ENCODE peak calls at places on chromosomes 7 and 10, in seven cellular contexts. One of them, this sample, is unnamed.

GRCh38 chr7:69864283-69864682 is 266.0 kb downstream of the AUTS2 start:
- DNase-seq in SK-MEL-5: no peak
- DNase-seq in Kasumi-1: no peak
- DNase-seq in iPS-NIHi11: no peak
- DNase-seq in NCI-H774: peak
- DNase-seq in NCI-H1105 treated with DMSO at 0.1 percent for 48 hours: peak
- DNase-seq in epithelial cell of esophagus: no peak
- DNase-seq in this sample: no peak

GRCh38 chr7:157046681-157047080 is 36.2 kb upstream of the MNX1 start:
- DNase-seq in SK-MEL-5: peak
- DNase-seq in Kasumi-1: no peak
- DNase-seq in iPS-NIHi11: no peak
- DNase-seq in NCI-H774: no peak
- DNase-seq in NCI-H1105 treated with DMSO at 0.1 percent for 48 hours: no peak
- DNase-seq in epithelial cell of esophagus: peak
- DNase-seq in this sample: no peak

GRCh38 chr10:60643874-60644273 is 134.4 kb upstream of the CDK1 start:
- DNase-seq in SK-MEL-5: no peak
- DNase-seq in Kasumi-1: no peak
- DNase-seq in iPS-NIHi11: no peak
- DNase-seq in NCI-H774: no peak
- DNase-seq in NCI-H1105 treated with DMSO at 0.1 percent for 48 hours: no peak
- DNase-seq in epithelial cell of esophagus: no peak
- DNase-seq in this sample: no peak

GRCh38 chr10:28679941-28680752 is 2.8 kb downstream of the BAMBI start:
- DNase-seq in SK-MEL-5: peak
- DNase-seq in Kasumi-1: peak
- DNase-seq in iPS-NIHi11: no peak
- DNase-seq in NCI-H774: no peak
- DNase-seq in NCI-H1105 treated with DMSO at 0.1 percent for 48 hours: no peak
- DNase-seq in epithelial cell of esophagus: no peak
- DNase-seq in this sample: no peak

GRCh38 chr7:150903627-150904026 is 51.3 kb downstream of the AOC1 start:
- DNase-seq in SK-MEL-5: no peak
- DNase-seq in Kasumi-1: no peak
- DNase-seq in iPS-NIHi11: no peak
- DNase-seq in NCI-H774: peak
- DNase-seq in NCI-H1105 treated with DMSO at 0.1 percent for 48 hours: peak
- DNase-seq in epithelial cell of esophagus: peak
- DNase-seq in this sample: peak

GRCh38 chr7:94602181-94602580 is 53.8 kb downstream of the SGCE start:
- DNase-seq in SK-MEL-5: no peak
- DNase-seq in Kasumi-1: no peak
- DNase-seq in iPS-NIHi11: no peak
- DNase-seq in NCI-H774: no peak
- DNase-seq in NCI-H1105 treated with DMSO at 0.1 percent for 48 hours: no peak
- DNase-seq in epithelial cell of esophagus: no peak
- DNase-seq in this sample: no peak

GRCh38 chr7:112421666-112422486 is 28.4 kb upstream of the IFRD1 start:
- DNase-seq in SK-MEL-5: no peak
- DNase-seq in Kasumi-1: peak
- DNase-seq in iPS-NIHi11: peak
- DNase-seq in NCI-H774: no peak
- DNase-seq in NCI-H1105 treated with DMSO at 0.1 percent for 48 hours: no peak
- DNase-seq in epithelial cell of esophagus: peak
- DNase-seq in this sample: peak

GRCh38 chr7:54897891-54898290 is 120.9 kb upstream of the EGFR start:
- DNase-seq in SK-MEL-5: no peak
- DNase-seq in Kasumi-1: no peak
- DNase-seq in iPS-NIHi11: no peak
- DNase-seq in NCI-H774: no peak
- DNase-seq in NCI-H1105 treated with DMSO at 0.1 percent for 48 hours: no peak
- DNase-seq in epithelial cell of esophagus: no peak
- DNase-seq in this sample: no peak

GRCh38 chr7:16402940-16403339 is 18.4 kb downstream of the CRPPA start:
- DNase-seq in SK-MEL-5: no peak
- DNase-seq in Kasumi-1: no peak
- DNase-seq in iPS-NIHi11: no peak
- DNase-seq in NCI-H774: no peak
- DNase-seq in NCI-H1105 treated with DMSO at 0.1 percent for 48 hours: no peak
- DNase-seq in epithelial cell of esophagus: no peak
- DNase-seq in this sample: no peak

GRCh38 chr7:106865130-106866115 is at the start of gene PIK3CG:
- DNase-seq in SK-MEL-5: no peak
- DNase-seq in Kasumi-1: peak
- DNase-seq in iPS-NIHi11: no peak
- DNase-seq in NCI-H774: no peak
- DNase-seq in NCI-H1105 treated with DMSO at 0.1 percent for 48 hours: no peak
- DNase-seq in epithelial cell of esophagus: no peak
- DNase-seq in this sample: no peak

GRCh38 chr10:89503151-89503550 is 32.2 kb downstream of the SLC16A12 start:
- DNase-seq in SK-MEL-5: no peak
- DNase-seq in Kasumi-1: no peak
- DNase-seq in iPS-NIHi11: no peak
- DNase-seq in NCI-H774: no peak
- DNase-seq in NCI-H1105 treated with DMSO at 0.1 percent for 48 hours: no peak
- DNase-seq in epithelial cell of esophagus: no peak
- DNase-seq in this sample: no peak

GRCh38 chr10:9579110-9579705 is 1438.5 kb upstream of the CELF2 start:
- DNase-seq in SK-MEL-5: no peak
- DNase-seq in Kasumi-1: no peak
- DNase-seq in iPS-NIHi11: no peak
- DNase-seq in NCI-H774: no peak
- DNase-seq in NCI-H1105 treated with DMSO at 0.1 percent for 48 hours: no peak
- DNase-seq in epithelial cell of esophagus: peak
- DNase-seq in this sample: no peak

GRCh38 chr7:110637252-110637651 is 453.7 kb upstream of the LRRN3 start:
- DNase-seq in SK-MEL-5: no peak
- DNase-seq in Kasumi-1: no peak
- DNase-seq in iPS-NIHi11: no peak
- DNase-seq in NCI-H774: no peak
- DNase-seq in NCI-H1105 treated with DMSO at 0.1 percent for 48 hours: no peak
- DNase-seq in epithelial cell of esophagus: no peak
- DNase-seq in this sample: no peak

GRCh38 chr7:113040849-113041248 is 45.8 kb downstream of the GPR85 start:
- DNase-seq in SK-MEL-5: no peak
- DNase-seq in Kasumi-1: no peak
- DNase-seq in iPS-NIHi11: no peak
- DNase-seq in NCI-H774: no peak
- DNase-seq in NCI-H1105 treated with DMSO at 0.1 percent for 48 hours: no peak
- DNase-seq in epithelial cell of esophagus: no peak
- DNase-seq in this sample: peak

GRCh38 chr10:101046332-101047238 is 15.2 kb upstream of the KAZALD1 start:
- DNase-seq in SK-MEL-5: no peak
- DNase-seq in Kasumi-1: no peak
- DNase-seq in iPS-NIHi11: peak
- DNase-seq in NCI-H774: no peak
- DNase-seq in NCI-H1105 treated with DMSO at 0.1 percent for 48 hours: no peak
- DNase-seq in epithelial cell of esophagus: peak
- DNase-seq in this sample: no peak

GRCh38 chr10:3111626-3112220 is 44.4 kb downstream of the PFKP start:
- DNase-seq in SK-MEL-5: no peak
- DNase-seq in Kasumi-1: no peak
- DNase-seq in iPS-NIHi11: no peak
- DNase-seq in NCI-H774: no peak
- DNase-seq in NCI-H1105 treated with DMSO at 0.1 percent for 48 hours: no peak
- DNase-seq in epithelial cell of esophagus: no peak
- DNase-seq in this sample: no peak

GRCh38 chr10:59967079-59967478 is 60.7 kb upstream of the CCDC6 start:
- DNase-seq in SK-MEL-5: no peak
- DNase-seq in Kasumi-1: no peak
- DNase-seq in iPS-NIHi11: peak
- DNase-seq in NCI-H774: no peak
- DNase-seq in NCI-H1105 treated with DMSO at 0.1 percent for 48 hours: no peak
- DNase-seq in epithelial cell of esophagus: no peak
- DNase-seq in this sample: peak

GRCh38 chr10:36564433-36564832 is 561.0 kb upstream of the ANKRD30A start:
- DNase-seq in SK-MEL-5: no peak
- DNase-seq in Kasumi-1: no peak
- DNase-seq in iPS-NIHi11: no peak
- DNase-seq in NCI-H774: no peak
- DNase-seq in NCI-H1105 treated with DMSO at 0.1 percent for 48 hours: no peak
- DNase-seq in epithelial cell of esophagus: no peak
- DNase-seq in this sample: no peak

GRCh38 chr7:112271162-112271561 is 64.7 kb downstream of the ZNF277 start:
- DNase-seq in SK-MEL-5: no peak
- DNase-seq in Kasumi-1: no peak
- DNase-seq in iPS-NIHi11: no peak
- DNase-seq in NCI-H774: peak
- DNase-seq in NCI-H1105 treated with DMSO at 0.1 percent for 48 hours: no peak
- DNase-seq in epithelial cell of esophagus: no peak
- DNase-seq in this sample: peak

GRCh38 chr7:129644634-129645230 is 33.2 kb downstream of the NRF1 start:
- DNase-seq in SK-MEL-5: peak
- DNase-seq in Kasumi-1: peak
- DNase-seq in iPS-NIHi11: no peak
- DNase-seq in NCI-H774: peak
- DNase-seq in NCI-H1105 treated with DMSO at 0.1 percent for 48 hours: peak
- DNase-seq in epithelial cell of esophagus: peak
- DNase-seq in this sample: peak

GRCh38 chr7:16357921-16358320 is 63.4 kb downstream of the CRPPA start:
- DNase-seq in SK-MEL-5: no peak
- DNase-seq in Kasumi-1: no peak
- DNase-seq in iPS-NIHi11: no peak
- DNase-seq in NCI-H774: no peak
- DNase-seq in NCI-H1105 treated with DMSO at 0.1 percent for 48 hours: peak
- DNase-seq in epithelial cell of esophagus: no peak
- DNase-seq in this sample: no peak

GRCh38 chr7:157445956-157446295 is 109.1 kb downstream of the DNAJB6 start:
- DNase-seq in SK-MEL-5: no peak
- DNase-seq in Kasumi-1: no peak
- DNase-seq in iPS-NIHi11: no peak
- DNase-seq in NCI-H774: no peak
- DNase-seq in NCI-H1105 treated with DMSO at 0.1 percent for 48 hours: no peak
- DNase-seq in epithelial cell of esophagus: no peak
- DNase-seq in this sample: no peak

This sample was measured in DMS79.